ENCODE peak calls at places on chromosomes 5 and 9, in ten cellular contexts. M, V, K, Y, F, N, L, D, J and A are unnamed samples.

GRCh38 chr9:91682806-91683205 is 259.2 kb upstream of the NFIL3 start:
- DNase-seq in M (peak; percentile 47), V (no peak), K (no peak), Y (peak; percentile 23), F (no peak), N (no peak), L (no peak), D (no peak), J (peak; percentile 79), A (no peak)

GRCh38 chr5:89707891-89708290 is 701.7 kb downstream of the CETN3 start:
- DNase-seq in M (no peak), V (no peak), K (no peak), Y (no peak), F (no peak), N (no peak), L (no peak), D (no peak), J (no peak), A (no peak)

GRCh38 chr5:111551569-111552275 is 39.4 kb upstream of the STARD4 start:
- DNase-seq in M (no peak), V (no peak), K (no peak), Y (peak; percentile 49), F (no peak), N (no peak), L (no peak), D (no peak), J (no peak), A (no peak)

GRCh38 chr5:9513825-9514224 is 32.0 kb downstream of the SEMA5A start:
- DNase-seq in M (peak; percentile 72), V (no peak), K (peak; percentile 40), Y (no peak), F (no peak), N (no peak), L (no peak), D (no peak), J (peak; percentile 50), A (no peak)

GRCh38 chr5:132437604-132438275 is 52.8 kb downstream of the IRF1 start:
- DNase-seq in M (peak; percentile 96), V (no peak), K (peak; percentile 45), Y (peak; percentile 89), F (peak; percentile 49), N (peak; percentile 93), L (peak; percentile 76), D (peak; percentile 68), J (peak; percentile 90), A (no peak)

GRCh38 chr5:143887901-143888648 is 76.1 kb downstream of the HMHB1 start:
- DNase-seq in M (peak; percentile 66), V (no peak), K (no peak), Y (peak; percentile 90), F (no peak), N (no peak), L (no peak), D (no peak), J (peak; percentile 90), A (no peak)

GRCh38 chr9:36849943-36850342 is 184.1 kb downstream of the PAX5 start:
- DNase-seq in M (no peak), V (no peak), K (no peak), Y (no peak), F (no peak), N (no peak), L (no peak), D (no peak), J (no peak), A (no peak)

GRCh38 chr5:14261237-14261636 is 118.1 kb downstream of the TRIO start:
- DNase-seq in M (no peak), V (no peak), K (no peak), Y (no peak), F (no peak), N (no peak), L (no peak), D (no peak), J (no peak), A (no peak)

GRCh38 chr5:39517800-39518199 is 93.0 kb upstream of the DAB2 start:
- DNase-seq in M (peak; percentile 91), V (no peak), K (no peak), Y (peak; percentile 99), F (no peak), N (no peak), L (no peak), D (peak; percentile 26), J (peak; percentile 88), A (no peak)

DNA sequence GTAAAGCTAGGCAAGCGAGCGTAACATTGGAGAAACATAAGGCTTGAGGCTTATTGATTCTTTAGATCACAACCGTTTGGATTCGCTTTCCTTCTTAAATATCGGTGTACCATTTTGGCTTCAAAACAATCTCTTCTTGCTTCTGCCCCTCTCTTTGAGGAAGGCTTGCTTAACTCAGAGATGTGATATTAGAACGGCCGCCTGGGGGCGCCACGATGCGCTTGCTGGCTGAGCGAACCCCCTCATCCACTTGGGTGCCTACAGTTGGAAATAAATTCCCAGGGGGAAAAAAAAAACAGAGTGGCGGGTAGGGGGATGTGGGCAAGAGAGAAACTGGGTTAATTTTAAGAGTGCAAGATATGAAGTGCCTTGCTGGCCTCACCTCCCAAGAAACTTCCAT is 116.0 kb downstream of the DPYSL3 start:
- DNase-seq in M (no peak), V (no peak), K (no peak), Y (no peak), F (no peak), N (no peak), L (no peak), D (no peak), J (no peak), A (peak; percentile 57)
- TF ChIP-seq CTCF in M (peak; percentile 41), V (peak; percentile 41), K (peak; percentile 51), Y (peak; percentile 26), F (no peak), N (no peak), L (no peak), D (no peak), J (peak; percentile 32), A (peak; percentile 50)

GRCh38 chr5:124065508-124065907 is 553.5 kb downstream of the CSNK1G3 start:
- DNase-seq in M (no peak), V (no peak), K (no peak), Y (no peak), F (no peak), N (no peak), L (no peak), D (no peak), J (peak; percentile 4), A (no peak)
- TF ChIP-seq CTCF in M (peak; percentile 14), V (no peak), K (no peak), Y (no peak), F (no peak), N (no peak), L (no peak), D (no peak), J (peak; percentile 8), A (no peak)

GRCh38 chr9:95264954-95265615 is 52.4 kb downstream of the FANCC start:
- DNase-seq in M (peak; percentile 68), V (no peak), K (peak; percentile 17), Y (peak; percentile 52), F (no peak), N (no peak), L (no peak), D (peak; percentile 8), J (peak; percentile 56), A (no peak)
- TF ChIP-seq CTCF in M (peak; percentile 68), V (peak; percentile 43), K (peak; percentile 58), Y (peak; percentile 52), F (no peak), N (no peak), L (no peak), D (no peak), J (peak; percentile 57), A (no peak)

GRCh38 chr9:124765439-124765835 is 5.7 kb downstream of the NR6A1 start:
- DNase-seq in M (no peak), V (no peak), K (no peak), Y (no peak), F (no peak), N (no peak), L (no peak), D (no peak), J (no peak), A (no peak)

GRCh38 chr9:124766815-124767554 is 4.1 kb downstream of the NR6A1 start:
- DNase-seq in M (no peak), V (no peak), K (no peak), Y (no peak), F (no peak), N (no peak), L (no peak), D (no peak), J (no peak), A (no peak)

GRCh38 chr9:124762633-124763032 is 8.5 kb downstream of the NR6A1 start:
- DNase-seq in M (no peak), V (no peak), K (no peak), Y (no peak), F (no peak), N (no peak), L (no peak), D (no peak), J (no peak), A (no peak)

GRCh38 chr9:124766326-124766725 is 4.8 kb downstream of the NR6A1 start:
- DNase-seq in M (no peak), V (no peak), K (no peak), Y (no peak), F (no peak), N (no peak), L (no peak), D (no peak), J (no peak), A (no peak)

GRCh38 chr9:124764774-124765438 is 6.2 kb downstream of the NR6A1 start:
- DNase-seq in M (peak; percentile 57), V (no peak), K (peak; percentile 53), Y (no peak), F (no peak), N (no peak), L (no peak), D (no peak), J (no peak), A (no peak)
- TF ChIP-seq CTCF in M (peak; percentile 42), V (peak; percentile 48), K (peak; percentile 31), Y (no peak), F (no peak), N (no peak), L (peak; percentile 22), D (no peak), J (peak; percentile 31), A (no peak)

GRCh38 chr5:77064040-77064439 is 23.0 kb downstream of the ZBED3 start:
- DNase-seq in M (no peak), V (no peak), K (no peak), Y (no peak), F (no peak), N (no peak), L (no peak), D (no peak), J (no peak), A (no peak)
- TF ChIP-seq CTCF in M (peak; percentile 19), V (peak; percentile 34), K (no peak), Y (no peak), F (no peak), N (peak; percentile 8), L (no peak), D (no peak), J (no peak), A (no peak)